ENCODE peak calls at places on chromosomes 13 and 19, in six cellular contexts. One of them, this sample, is unnamed.
A peak's percentile ranks its signal among the peaks of the same experiment; 100 is the strongest.

GRCh38 chr13:111115841-111116500 is 861 bp downstream of the ARHGEF7 start:
- DNase-seq in activated naive CD4-positive, alpha-beta T cell treated with anti-CD3 and anti-CD28 coated beads, Interleukin-2, amount 50 U/mL, for 72 hours: no peak
- DNase-seq in GM10248: no peak
- DNase-seq in dorsolateral prefrontal cortex: no peak
- DNase-seq in fibroblast of mammary gland: peak; percentile 91
- DNase-seq in stimulated activated CD4-positive, alpha-beta T cell treated with anti-CD3 and anti-CD28 coated beads, TNF-alpha, amount 100 ng/mL, for 4 hours: no peak
- DNase-seq in this sample: no peak

GRCh38 chr13:30121244-30121643 is 186.1 kb downstream of the KATNAL1 start:
- DNase-seq in dorsolateral prefrontal cortex: no peak
- DNase-seq in stimulated activated CD4-positive, alpha-beta T cell treated with anti-CD3 and anti-CD28 coated beads, TNF-alpha, amount 100 ng/mL, for 4 hours: no peak
- DNase-seq in activated naive CD4-positive, alpha-beta T cell treated with anti-CD3 and anti-CD28 coated beads, Interleukin-2, amount 50 U/mL, for 72 hours: no peak
- DNase-seq in GM10248: no peak
- DNase-seq in fibroblast of mammary gland: no peak
- DNase-seq in this sample: no peak

GRCh38 chr13:40352385-40352778 is 314.1 kb downstream of the FOXO1 start:
- DNase-seq in fibroblast of mammary gland: peak; percentile 61
- DNase-seq in dorsolateral prefrontal cortex: peak; percentile 59
- DNase-seq in activated naive CD4-positive, alpha-beta T cell treated with anti-CD3 and anti-CD28 coated beads, Interleukin-2, amount 50 U/mL, for 72 hours: no peak
- DNase-seq in GM10248: no peak
- DNase-seq in stimulated activated CD4-positive, alpha-beta T cell treated with anti-CD3 and anti-CD28 coated beads, TNF-alpha, amount 100 ng/mL, for 4 hours: no peak
- DNase-seq in this sample: peak; percentile 17

GRCh38 chr13:102405499-102406079 is 3.7 kb upstream of the FGF14 start:
- DNase-seq in fibroblast of mammary gland: peak; percentile 43
- DNase-seq in stimulated activated CD4-positive, alpha-beta T cell treated with anti-CD3 and anti-CD28 coated beads, TNF-alpha, amount 100 ng/mL, for 4 hours: no peak
- DNase-seq in GM10248: no peak
- DNase-seq in activated naive CD4-positive, alpha-beta T cell treated with anti-CD3 and anti-CD28 coated beads, Interleukin-2, amount 50 U/mL, for 72 hours: no peak
- DNase-seq in dorsolateral prefrontal cortex: no peak
- DNase-seq in this sample: no peak

GRCh38 chr19:10289836-10290438 is at the start of gene ICAM5:
- DNase-seq in GM10248: no peak
- DNase-seq in dorsolateral prefrontal cortex: peak; percentile 67
- DNase-seq in activated naive CD4-positive, alpha-beta T cell treated with anti-CD3 and anti-CD28 coated beads, Interleukin-2, amount 50 U/mL, for 72 hours: no peak
- DNase-seq in stimulated activated CD4-positive, alpha-beta T cell treated with anti-CD3 and anti-CD28 coated beads, TNF-alpha, amount 100 ng/mL, for 4 hours: peak; percentile 35
- DNase-seq in fibroblast of mammary gland: no peak
- DNase-seq in this sample: peak; percentile 39

GRCh38 chr19:38919837-38920528 is 8.0 kb upstream of the CCER2 start:
- DNase-seq in activated naive CD4-positive, alpha-beta T cell treated with anti-CD3 and anti-CD28 coated beads, Interleukin-2, amount 50 U/mL, for 72 hours: no peak
- DNase-seq in dorsolateral prefrontal cortex: no peak
- DNase-seq in fibroblast of mammary gland: no peak
- DNase-seq in GM10248: no peak
- DNase-seq in stimulated activated CD4-positive, alpha-beta T cell treated with anti-CD3 and anti-CD28 coated beads, TNF-alpha, amount 100 ng/mL, for 4 hours: no peak
- DNase-seq in this sample: no peak

GRCh38 chr13:80214521-80214941 is 126.4 kb downstream of the SPRY2 start:
- DNase-seq in activated naive CD4-positive, alpha-beta T cell treated with anti-CD3 and anti-CD28 coated beads, Interleukin-2, amount 50 U/mL, for 72 hours: no peak
- DNase-seq in dorsolateral prefrontal cortex: no peak
- DNase-seq in fibroblast of mammary gland: no peak
- DNase-seq in stimulated activated CD4-positive, alpha-beta T cell treated with anti-CD3 and anti-CD28 coated beads, TNF-alpha, amount 100 ng/mL, for 4 hours: no peak
- DNase-seq in GM10248: no peak
- DNase-seq in this sample: no peak

GRCh38 chr13:26810095-26810494 is 49.5 kb upstream of the GPR12 start:
- DNase-seq in activated naive CD4-positive, alpha-beta T cell treated with anti-CD3 and anti-CD28 coated beads, Interleukin-2, amount 50 U/mL, for 72 hours: no peak
- DNase-seq in GM10248: no peak
- DNase-seq in stimulated activated CD4-positive, alpha-beta T cell treated with anti-CD3 and anti-CD28 coated beads, TNF-alpha, amount 100 ng/mL, for 4 hours: no peak
- DNase-seq in dorsolateral prefrontal cortex: no peak
- DNase-seq in fibroblast of mammary gland: no peak
- DNase-seq in this sample: no peak

GRCh38 chr19:46497773-46498172 is 2.1 kb upstream of the PNMA8B start:
- DNase-seq in activated naive CD4-positive, alpha-beta T cell treated with anti-CD3 and anti-CD28 coated beads, Interleukin-2, amount 50 U/mL, for 72 hours: no peak
- DNase-seq in stimulated activated CD4-positive, alpha-beta T cell treated with anti-CD3 and anti-CD28 coated beads, TNF-alpha, amount 100 ng/mL, for 4 hours: no peak
- DNase-seq in GM10248: no peak
- DNase-seq in fibroblast of mammary gland: peak; percentile 31
- DNase-seq in dorsolateral prefrontal cortex: no peak
- DNase-seq in this sample: no peak

GRCh38 chr19:3625996-3626472 is 556 bp downstream of the CACTIN start:
- DNase-seq in GM10248: no peak
- DNase-seq in dorsolateral prefrontal cortex: no peak
- DNase-seq in activated naive CD4-positive, alpha-beta T cell treated with anti-CD3 and anti-CD28 coated beads, Interleukin-2, amount 50 U/mL, for 72 hours: no peak
- DNase-seq in fibroblast of mammary gland: no peak
- DNase-seq in stimulated activated CD4-positive, alpha-beta T cell treated with anti-CD3 and anti-CD28 coated beads, TNF-alpha, amount 100 ng/mL, for 4 hours: no peak
- DNase-seq in this sample: no peak

GRCh38 chr13:95530178-95530577 is 22.3 kb upstream of the CLDN10 start:
- DNase-seq in fibroblast of mammary gland: peak; percentile 20
- DNase-seq in dorsolateral prefrontal cortex: no peak
- DNase-seq in stimulated activated CD4-positive, alpha-beta T cell treated with anti-CD3 and anti-CD28 coated beads, TNF-alpha, amount 100 ng/mL, for 4 hours: no peak
- DNase-seq in activated naive CD4-positive, alpha-beta T cell treated with anti-CD3 and anti-CD28 coated beads, Interleukin-2, amount 50 U/mL, for 72 hours: no peak
- DNase-seq in GM10248: no peak
- DNase-seq in this sample: no peak

GRCh38 chr19:47239610-47240296 is 8.8 kb upstream of the BBC3 start:
- DNase-seq in GM10248: peak; percentile 32
- DNase-seq in activated naive CD4-positive, alpha-beta T cell treated with anti-CD3 and anti-CD28 coated beads, Interleukin-2, amount 50 U/mL, for 72 hours: no peak
- DNase-seq in dorsolateral prefrontal cortex: peak; percentile 96
- DNase-seq in stimulated activated CD4-positive, alpha-beta T cell treated with anti-CD3 and anti-CD28 coated beads, TNF-alpha, amount 100 ng/mL, for 4 hours: no peak
- DNase-seq in fibroblast of mammary gland: no peak
- DNase-seq in this sample: peak; percentile 72

GRCh38 chr13:77333521-77334083 is 6.7 kb upstream of the MYCBP2 start:
- DNase-seq in GM10248: no peak
- DNase-seq in dorsolateral prefrontal cortex: no peak
- DNase-seq in stimulated activated CD4-positive, alpha-beta T cell treated with anti-CD3 and anti-CD28 coated beads, TNF-alpha, amount 100 ng/mL, for 4 hours: no peak
- DNase-seq in fibroblast of mammary gland: no peak
- DNase-seq in activated naive CD4-positive, alpha-beta T cell treated with anti-CD3 and anti-CD28 coated beads, Interleukin-2, amount 50 U/mL, for 72 hours: no peak
- DNase-seq in this sample: no peak

GRCh38 chr13:43238341-43239083 is 215.1 kb downstream of the DNAJC15 start:
- DNase-seq in GM10248: no peak
- DNase-seq in stimulated activated CD4-positive, alpha-beta T cell treated with anti-CD3 and anti-CD28 coated beads, TNF-alpha, amount 100 ng/mL, for 4 hours: no peak
- DNase-seq in fibroblast of mammary gland: no peak
- DNase-seq in dorsolateral prefrontal cortex: no peak
- DNase-seq in activated naive CD4-positive, alpha-beta T cell treated with anti-CD3 and anti-CD28 coated beads, Interleukin-2, amount 50 U/mL, for 72 hours: no peak
- DNase-seq in this sample: no peak

GRCh38 chr13:31001647-31002046 is 69.2 kb downstream of the TEX26 start:
- DNase-seq in dorsolateral prefrontal cortex: no peak
- DNase-seq in activated naive CD4-positive, alpha-beta T cell treated with anti-CD3 and anti-CD28 coated beads, Interleukin-2, amount 50 U/mL, for 72 hours: no peak
- DNase-seq in GM10248: no peak
- DNase-seq in stimulated activated CD4-positive, alpha-beta T cell treated with anti-CD3 and anti-CD28 coated beads, TNF-alpha, amount 100 ng/mL, for 4 hours: no peak
- DNase-seq in fibroblast of mammary gland: no peak
- DNase-seq in this sample: no peak